ENCODE peak calls at places on chromosome 3, in nine cellular contexts. S is IMR-90; T is HT-29; N is nephron progenitor cell; R is stimulated activated CD4-positive, alpha-beta T cell treated with anti-CD3 and anti-CD28 coated beads, Interleukin-1b, Interleukin-23, amount 100 ng/mL, for 1 hour; K is activated CD4-positive, alpha-beta T cell treated with anti-CD3 and anti-CD28 coated beads for 24 hours; U is ELR; Q is central memory CD4-positive, alpha-beta T cell; V is adrenal gland. F is an unnamed sample.

GRCh38 chr3:53079147-53079546 is 33.3 kb upstream of the SFMBT1 start:
- DNase-seq in S (no peak), R (no peak), U (no peak), Q (no peak), N (no peak), V (no peak), T (no peak), K (no peak), F (no peak)

GRCh38 chr3:100710355-100711198 is 1.3 kb downstream of the TFG start:
- DNase-seq in Q (peak), N (peak), R (peak), S (peak), K (peak), T (peak), U (peak), V (peak), F (peak)

GRCh38 chr3:154971771-154972326 is 108.3 kb upstream of the MME start:
- DNase-seq in U (peak), N (no peak), V (no peak), R (no peak), T (peak), Q (no peak), S (peak), K (no peak), F (peak)

GRCh38 chr3:159861369-159861987 is 127.2 kb upstream of the IL12A start:
- DNase-seq in U (peak), N (no peak), V (no peak), R (no peak), Q (no peak), S (no peak), K (no peak), T (no peak), F (no peak)

GRCh38 chr3:193640728-193641127 is 47.7 kb downstream of the OPA1 start:
- DNase-seq in N (no peak), Q (no peak), S (peak), V (no peak), U (no peak), R (no peak), T (no peak), K (no peak), F (peak)

GRCh38 chr3:140931-141330 is 55.6 kb upstream of the CHL1 start:
- DNase-seq in T (no peak), K (no peak), R (no peak), S (no peak), U (no peak), Q (no peak), V (no peak), N (no peak), F (no peak)

GRCh38 chr3:127052121-127052561 is 69.2 kb downstream of the PLXNA1 start:
- DNase-seq in V (peak), N (no peak), R (no peak), T (no peak), K (no peak), S (no peak), Q (no peak), U (no peak), F (no peak)

GRCh38 chr3:46895761-46896160 is 18.2 kb downstream of the PTH1R start:
- DNase-seq in S (no peak), T (no peak), N (no peak), K (no peak), U (no peak), Q (no peak), R (no peak), V (no peak), F (no peak)

GRCh38 chr3:65938147-65938546 is 100.6 kb downstream of the MAGI1 start:
- DNase-seq in K (no peak), N (no peak), S (no peak), Q (no peak), T (no peak), R (no peak), U (no peak), V (no peak), F (no peak)

GRCh38 chr3:110900583-110900982 is 171.0 kb upstream of the NECTIN3 start:
- DNase-seq in K (no peak), S (peak), T (no peak), V (no peak), R (no peak), Q (no peak), U (peak), N (no peak), F (no peak)

GRCh38 chr3:29708884-29709283 is 428.0 kb downstream of the RBMS3 start:
- DNase-seq in R (no peak), T (no peak), S (no peak), N (no peak), V (no peak), U (no peak), K (no peak), Q (no peak), F (no peak)

GRCh38 chr3:133930341-133930933 is 34.8 kb upstream of the RAB6B start:
- DNase-seq in S (peak), R (no peak), V (peak), T (peak), Q (no peak), K (no peak), U (peak), N (no peak), F (peak)

GRCh38 chr3:111610612-111611054 is 15.5 kb upstream of the ZBED2 start:
- DNase-seq in R (no peak), U (no peak), K (no peak), N (no peak), V (no peak), T (no peak), S (no peak), Q (no peak), F (no peak)

GRCh38 chr3:193665370-193665989 is 72.5 kb downstream of the OPA1 start:
- DNase-seq in U (peak), R (no peak), N (no peak), V (no peak), Q (peak), S (peak), T (peak), K (no peak), F (peak)

GRCh38 chr3:112874725-112875124 is 28.1 kb upstream of the CD200R1L start:
- DNase-seq in S (no peak), V (no peak), Q (no peak), K (no peak), R (no peak), T (no peak), N (no peak), U (no peak), F (no peak)

GRCh38 chr3:136772709-136773108 is 20.5 kb upstream of the STAG1 start:
- DNase-seq in V (no peak), S (peak), U (peak), N (no peak), K (no peak), T (no peak), Q (no peak), R (no peak), F (peak)